ENCODE peak calls at places on chromosomes 12 and 14, in eight cellular contexts. I is CD8-positive, alpha-beta T cell; T is choroid plexus epithelial cell; V is dorsolateral prefrontal cortex; H is neural progenitor cell; S is lower lobe of right lung; P is body of pancreas; Y is CD4-positive, alpha-beta memory T cell. M is an unnamed sample.

GRCh38 chr14:82366803-82367202 is 833.1 kb upstream of the SEL1L start:
- DNase-seq in P (no peak), H (peak; percentile 14), Y (no peak), T (no peak), S (no peak), I (no peak), V (no peak), M (no peak)

GRCh38 chr14:29339491-29339890 is 572.9 kb downstream of the FOXG1 start:
- DNase-seq in H (no peak), T (peak; percentile 25), Y (no peak), S (no peak), I (no peak), V (no peak), P (no peak), M (no peak)

GRCh38 chr14:22887260-22887989 is 4.4 kb downstream of the REM2 start:
- DNase-seq in I (no peak), Y (peak; percentile 76), V (no peak), S (no peak), T (peak; percentile 92), P (peak; percentile 80), H (peak; percentile 89), M (peak; percentile 31)

GRCh38 chr14:67749341-67750110 is 47.8 kb downstream of the RDH12 start:
- DNase-seq in H (no peak), I (no peak), P (no peak), T (peak; percentile 17), S (no peak), Y (no peak), V (no peak), M (no peak)

GRCh38 chr14:63544641-63545234 is 1.6 kb upstream of the PPP2R5E start:
- DNase-seq in T (peak; percentile 67), P (peak; percentile 18), H (no peak), I (no peak), Y (no peak), S (no peak), V (no peak), M (no peak)

GRCh38 chr14:75450381-75451276 is 22.8 kb downstream of the JDP2 start:
- DNase-seq in P (peak; percentile 97), T (peak; percentile 31), S (peak; percentile 62), I (no peak), Y (no peak), V (peak; percentile 76), H (no peak), M (no peak)

GRCh38 chr12:52515927-52516831 is 4.0 kb downstream of the KRT5 start:
- DNase-seq in T (no peak), Y (no peak), S (no peak), I (no peak), H (no peak), V (no peak), P (no peak), M (no peak)

GRCh38 chr12:49933793-49934192 is 16.7 kb upstream of the AQP2 start:
- DNase-seq in V (no peak), S (no peak), I (no peak), P (no peak), T (peak; percentile 83), H (no peak), Y (no peak), M (no peak)

GRCh38 chr12:34016361-34016760 is 5.9 kb upstream of the ALG10 start:
- DNase-seq in I (no peak), S (no peak), T (no peak), Y (no peak), V (no peak), H (no peak), P (no peak), M (no peak)

GRCh38 chr12:108633534-108634224 is at the start of gene SELPLG:
- DNase-seq in V (no peak), P (peak; percentile 32), I (peak; percentile 96), T (no peak), H (no peak), S (peak; percentile 95), Y (peak; percentile 95), M (no peak)

GRCh38 chr12:45281994-45282393 is 66.1 kb downstream of the ANO6 start:
- DNase-seq in H (no peak), I (no peak), S (no peak), V (no peak), T (no peak), Y (no peak), P (no peak), M (no peak)

GRCh38 chr14:106378191-106378590 is 851.8 kb downstream of the TMEM121 start:
- DNase-seq in Y (peak; percentile 28), V (no peak), H (no peak), P (peak; percentile 19), T (no peak), I (peak; percentile 37), S (no peak), M (no peak)

GRCh38 chr14:95452176-95452889 is 64.1 kb downstream of the SYNE3 start:
- DNase-seq in V (no peak), T (peak; percentile 40), S (no peak), P (no peak), I (no peak), Y (no peak), H (peak; percentile 35), M (no peak)

GRCh38 chr14:63542231-63542999 is 762 bp downstream of the PPP2R5E start:
- DNase-seq in H (peak; percentile 73), I (no peak), S (peak; percentile 62), V (peak; percentile 19), P (peak; percentile 16), T (no peak), Y (peak; percentile 5), M (no peak)

DNA sequence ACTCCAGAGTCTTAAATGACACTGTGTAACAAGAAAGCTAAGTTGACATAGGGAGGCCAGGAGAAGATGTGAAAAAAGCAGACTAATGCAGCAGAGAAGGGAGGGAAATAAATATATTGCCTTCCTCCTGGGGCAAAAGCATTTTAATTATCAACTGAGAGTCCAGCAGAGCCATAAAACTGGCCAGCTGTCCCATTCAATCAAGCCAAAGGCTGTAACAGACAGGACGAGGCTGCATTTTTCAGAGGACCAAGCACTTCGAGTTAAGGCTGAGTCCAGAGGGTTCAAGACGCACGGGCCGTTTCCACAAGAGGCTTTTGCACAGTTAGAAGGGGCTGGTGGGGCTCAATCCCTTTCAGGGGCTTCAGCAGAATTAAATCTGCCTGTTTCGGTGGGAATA is 20.4 kb downstream of the MAP3K9 start:
- DNase-seq in S (no peak), I (no peak), Y (no peak), P (no peak), V (peak; percentile 27), T (no peak), H (no peak), M (no peak)
- H3K4me3 ChIP-seq in S (no peak overlapping the region), I (no peak overlapping the region), Y (no peak overlapping the region), P (no peak overlapping the region), V (no peak overlapping the region), T (no peak overlapping the region), H (no peak overlapping the region), M (no peak overlapping the region)

DNA sequence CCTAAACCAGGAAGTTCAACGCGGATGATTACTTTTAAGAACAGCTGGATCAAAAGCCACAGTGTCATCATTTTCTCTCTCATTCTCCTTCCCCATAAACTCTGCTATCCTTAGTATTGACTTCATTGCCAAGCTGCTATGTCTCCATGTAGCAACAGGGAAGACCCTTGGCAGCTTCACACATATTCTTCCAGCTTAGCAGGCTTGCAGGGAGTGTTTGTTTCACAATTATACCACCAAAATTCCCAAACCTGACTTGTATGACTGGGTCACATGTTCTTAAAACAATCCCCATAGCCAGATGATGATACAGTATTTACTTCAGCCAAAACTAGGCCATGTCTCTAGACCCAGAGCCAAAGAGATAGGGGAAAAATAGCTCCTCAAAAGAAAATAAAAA is 235.4 kb downstream of the PAWR start:
- DNase-seq in P (no peak), S (no peak), V (no peak), H (no peak), T (peak; percentile 82), I (no peak), Y (no peak), M (peak; percentile 31)
- H3K4me3 ChIP-seq in P (no peak overlapping the region), S (no peak overlapping the region), V (no peak overlapping the region), H (no peak overlapping the region), T (no peak overlapping the region), I (no peak overlapping the region), Y (no peak overlapping the region), M (no peak overlapping the region)

GRCh38 chr14:36517242-36518030 is 2.6 kb downstream of the NKX2-1 start:
- DNase-seq in I (no peak), S (peak; percentile 55), H (peak; percentile 60), P (no peak), T (no peak), V (no peak), Y (no peak), M (no peak)

GRCh38 chr14:36516719-36517241 is 3.3 kb downstream of the NKX2-1 start:
- DNase-seq in I (no peak), Y (no peak), H (no peak), P (no peak), V (no peak), T (no peak), S (no peak), M (no peak)

GRCh38 chr14:36518031-36518585 is 1.9 kb downstream of the NKX2-1 start:
- DNase-seq in T (no peak), P (no peak), V (no peak), I (no peak), Y (no peak), S (no peak), H (peak; percentile 44), M (no peak)

GRCh38 chr14:36519431-36520321 is at the start of gene NKX2-1:
- DNase-seq in T (no peak), Y (no peak), I (no peak), P (no peak), H (peak; percentile 61), S (peak; percentile 82), V (no peak), M (no peak)

GRCh38 chr14:36518586-36519430 is 1.2 kb downstream of the NKX2-1 start:
- DNase-seq in S (peak; percentile 54), T (no peak), V (no peak), I (no peak), H (peak; percentile 60), P (no peak), Y (no peak), M (no peak)
- H3K4me3 ChIP-seq in S (peak overlapping the region; percentile 53), T (no peak overlapping the region), V (peak overlapping the region; percentile 60), I (no peak overlapping the region), H (peak overlapping the region; percentile 15), P (no peak overlapping the region), Y (no peak overlapping the region), M (no peak overlapping the region)

GRCh38 chr12:66060361-66060907 is 70.1 kb downstream of the LLPH start:
- DNase-seq in H (no peak), P (no peak), T (no peak), Y (no peak), V (no peak), S (no peak), I (no peak), M (no peak)

GRCh38 chr12:66063976-66064375 is 66.6 kb downstream of the LLPH start:
- DNase-seq in P (no peak), T (no peak), V (no peak), I (no peak), H (no peak), Y (no peak), S (no peak), M (no peak)

GRCh38 chr12:66061076-66061475 is 69.5 kb downstream of the LLPH start:
- DNase-seq in I (no peak), V (no peak), P (no peak), Y (no peak), H (no peak), S (no peak), T (no peak), M (no peak)

GRCh38 chr12:66061557-66062279 is 68.8 kb downstream of the LLPH start:
- DNase-seq in I (no peak), H (peak; percentile 50), Y (no peak), S (no peak), T (no peak), V (no peak), P (no peak), M (peak; percentile 59)

DNA sequence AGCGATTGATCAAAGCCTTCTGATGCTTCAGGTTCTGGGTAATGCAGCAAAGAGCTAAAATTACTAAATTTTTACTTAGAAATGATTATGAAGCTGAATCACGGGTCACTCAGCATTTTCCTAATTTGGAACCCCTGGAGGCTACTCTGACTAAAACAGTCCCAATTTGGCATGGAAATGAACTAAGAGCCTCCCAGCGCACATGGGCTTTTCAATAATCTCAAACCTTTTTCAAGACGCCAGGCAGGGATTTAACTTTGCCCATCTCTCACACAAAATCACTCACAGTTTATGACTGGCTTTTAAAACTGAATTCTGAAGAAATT is 68.3 kb downstream of the LLPH start:
- DNase-seq in V (no peak), I (no peak), T (no peak), Y (no peak), H (no peak), P (no peak), S (no peak), M (no peak)
- H3K4me3 ChIP-seq in V (no peak overlapping the region), I (no peak overlapping the region), T (no peak overlapping the region), Y (no peak overlapping the region), H (no peak overlapping the region), P (no peak overlapping the region), S (no peak overlapping the region), M (no peak overlapping the region)

M was measured in skeletal muscle cell.